ENCODE peak calls at places on chromosomes 16 and 17, in four cellular contexts. M is HepG2, R is H1, N is HCT116. F is an unnamed sample. For H3K4me1, the result is how much of the 10 kb centered on the place peaks cover.

GRCh38 chr16:29995911-29996772 is at the start of gene INO80E:
- DNase-seq in M (peak), R (peak), N (peak), F (peak)

GRCh38 chr17:1004769-1005295 is 7.9 kb downstream of the TIMM22 start:
- DNase-seq in M (no peak), R (no peak), N (no peak), F (no peak)

GRCh38 chr16:53090591-53091507 is 36.1 kb downstream of the CHD9 start:
- DNase-seq in M (peak), R (no peak), N (no peak), F (no peak)

GRCh38 chr16:16025214-16025968 is 76.0 kb downstream of the ABCC1 start:
- DNase-seq in M (no peak), R (no peak), N (no peak), F (no peak)

GRCh38 chr17:42273474-42274272 is 2.5 kb downstream of the STAT5B start:
- DNase-seq in M (no peak), R (no peak), N (no peak), F (no peak)

GRCh38 chr16:29023279-29024278 is 38.7 kb downstream of the LAT start:
- DNase-seq in M (no peak), R (no peak), N (no peak), F (no peak)

GRCh38 chr17:17416400-17417360 is 60.1 kb upstream of the MED9 start:
- DNase-seq in M (peak), R (no peak), N (no peak), F (no peak)

GRCh38 chr16:68197250-68197649 is 38.7 kb downstream of the ESRP2 start:
- DNase-seq in M (no peak), R (no peak), N (no peak), F (no peak)

GRCh38 chr17:7384489-7385081 is 3.7 kb downstream of the TNK1 start:
- DNase-seq in M (no peak), R (no peak), N (no peak), F (no peak)

GRCh38 chr16:87461466-87461975 is 31.3 kb downstream of the ZCCHC14 start:
- DNase-seq in M (peak), R (peak), N (peak), F (peak)

GRCh38 chr17:59365383-59365981 is 34.0 kb downstream of the YPEL2 start:
- DNase-seq in M (peak), R (no peak), N (no peak), F (no peak)

GRCh38 chr17:50502643-50502990 is 5.6 kb upstream of the MYCBPAP start:
- DNase-seq in M (no peak), R (no peak), N (no peak), F (no peak)

GRCh38 chr17:72749119-72749572 is 343.3 kb downstream of the SLC39A11 start:
- DNase-seq in M (peak), R (no peak), N (no peak), F (no peak)

GRCh38 chr17:80034654-80034976 is 1.1 kb downstream of the TBC1D16 start:
- DNase-seq in M (no peak), R (no peak), N (no peak), F (no peak)

GRCh38 chr17:7987112-7987893 is 15.1 kb upstream of the GUCY2D start:
- DNase-seq in M (no peak), R (no peak), N (no peak), F (no peak)

GRCh38 chr17:56596741-56597494 is 3.4 kb downstream of the NOG start:
- DNase-seq in M (no peak), R (no peak), N (no peak), F (peak)

GRCh38 chr17:61551255-61551742 is 39.7 kb downstream of the NACA2 start:
- DNase-seq in M (peak), R (no peak), N (peak), F (no peak)

GRCh38 chr17:7834554-7834890 is 505 bp downstream of the KDM6B start:
- DNase-seq in M (peak), R (no peak), N (no peak), F (no peak)

DNA sequence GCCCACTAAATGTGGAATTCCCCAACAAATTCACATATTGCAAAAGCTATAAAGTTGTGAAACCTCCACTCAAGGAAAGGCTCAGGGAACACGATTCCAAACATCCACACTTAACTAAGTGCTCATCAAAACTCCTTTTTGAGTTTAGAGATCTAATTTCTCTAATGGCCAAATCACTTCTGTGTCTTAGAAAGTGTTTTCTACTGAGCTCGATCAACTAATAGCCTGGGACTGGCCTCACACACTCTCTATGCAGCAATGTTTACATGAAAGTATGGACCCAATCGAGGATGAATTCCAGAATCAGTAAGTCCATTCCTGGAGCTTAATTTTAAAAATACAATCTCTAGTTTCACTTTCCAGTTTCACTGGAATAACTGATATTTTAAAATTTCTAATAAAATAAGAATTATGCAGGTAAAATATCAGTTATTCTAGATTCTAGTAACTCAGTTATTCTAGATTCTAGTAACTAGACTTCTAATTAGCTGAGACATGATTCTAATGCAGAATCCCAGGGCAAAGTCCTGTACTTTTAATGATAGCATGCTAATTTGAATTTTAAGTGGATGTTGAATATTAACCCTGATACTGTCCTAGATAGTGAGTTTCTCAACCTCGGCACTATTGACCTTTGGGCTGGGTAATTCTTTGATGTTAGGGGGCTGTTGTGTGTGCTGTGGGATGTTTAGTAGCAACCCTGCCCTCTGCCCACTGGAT is 30.6 kb downstream of the SALL1 start:
- DNase-seq in M (peak), R (no peak), N (no peak), F (no peak)
- TF ChIP-seq ZNF274 in M (no peak), R (no peak), N (no peak), F (no peak)

GRCh38 chr17:74750327-74751069 is 2.1 kb downstream of the NHERF1 start:
- DNase-seq in M (peak), R (no peak), N (no peak), F (no peak)
- H3K9ac ChIP-seq in M (peak), R (no peak), N (peak), F (peak)

DNA sequence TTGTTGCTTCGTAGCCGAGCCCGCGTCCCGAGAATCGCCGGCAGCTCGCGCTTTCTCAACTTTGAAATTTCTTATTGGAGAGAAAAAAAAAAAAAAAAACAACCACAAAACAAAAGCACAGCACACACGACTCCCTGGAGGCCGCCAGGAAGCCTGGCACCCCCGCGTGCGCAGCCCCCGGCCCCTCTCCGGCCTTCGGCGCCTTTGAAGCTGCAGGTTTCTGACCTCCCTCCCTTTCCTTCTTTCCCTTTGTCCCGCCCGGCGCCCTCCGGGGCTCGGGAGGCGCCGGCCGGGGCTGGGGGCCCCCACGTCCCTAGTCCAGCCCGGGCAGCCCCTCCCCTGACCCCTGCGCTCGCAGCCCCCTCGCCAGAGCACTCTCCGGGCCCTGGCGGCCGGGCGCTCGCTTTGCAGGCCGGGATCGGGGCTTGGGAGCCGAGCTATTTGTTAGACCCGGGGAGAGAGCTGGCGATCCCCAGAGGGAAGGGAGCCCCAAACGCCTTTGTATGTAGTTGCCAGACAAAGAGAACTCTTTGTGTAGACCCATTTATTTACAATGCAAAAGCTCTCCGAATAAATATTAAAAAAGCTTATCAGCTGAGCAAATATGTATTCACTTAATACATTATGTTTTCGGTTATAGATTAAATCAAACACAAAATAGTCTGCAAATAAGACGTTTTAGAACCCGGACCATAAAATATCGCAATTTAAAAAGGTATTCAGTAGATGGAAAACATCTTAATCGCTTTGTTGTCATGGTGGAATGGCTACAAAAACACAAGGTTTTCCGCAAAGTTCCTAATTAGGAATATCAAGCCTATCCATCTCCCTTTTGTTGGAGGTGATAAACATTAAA is 2.3 kb downstream of the BAHCC1 start:
- DNase-seq in M (peak), R (no peak), N (no peak), F (no peak)
- H3K4me1 ChIP-seq in M (half or more), R (under half), N (half or more), F (under half)

DNA sequence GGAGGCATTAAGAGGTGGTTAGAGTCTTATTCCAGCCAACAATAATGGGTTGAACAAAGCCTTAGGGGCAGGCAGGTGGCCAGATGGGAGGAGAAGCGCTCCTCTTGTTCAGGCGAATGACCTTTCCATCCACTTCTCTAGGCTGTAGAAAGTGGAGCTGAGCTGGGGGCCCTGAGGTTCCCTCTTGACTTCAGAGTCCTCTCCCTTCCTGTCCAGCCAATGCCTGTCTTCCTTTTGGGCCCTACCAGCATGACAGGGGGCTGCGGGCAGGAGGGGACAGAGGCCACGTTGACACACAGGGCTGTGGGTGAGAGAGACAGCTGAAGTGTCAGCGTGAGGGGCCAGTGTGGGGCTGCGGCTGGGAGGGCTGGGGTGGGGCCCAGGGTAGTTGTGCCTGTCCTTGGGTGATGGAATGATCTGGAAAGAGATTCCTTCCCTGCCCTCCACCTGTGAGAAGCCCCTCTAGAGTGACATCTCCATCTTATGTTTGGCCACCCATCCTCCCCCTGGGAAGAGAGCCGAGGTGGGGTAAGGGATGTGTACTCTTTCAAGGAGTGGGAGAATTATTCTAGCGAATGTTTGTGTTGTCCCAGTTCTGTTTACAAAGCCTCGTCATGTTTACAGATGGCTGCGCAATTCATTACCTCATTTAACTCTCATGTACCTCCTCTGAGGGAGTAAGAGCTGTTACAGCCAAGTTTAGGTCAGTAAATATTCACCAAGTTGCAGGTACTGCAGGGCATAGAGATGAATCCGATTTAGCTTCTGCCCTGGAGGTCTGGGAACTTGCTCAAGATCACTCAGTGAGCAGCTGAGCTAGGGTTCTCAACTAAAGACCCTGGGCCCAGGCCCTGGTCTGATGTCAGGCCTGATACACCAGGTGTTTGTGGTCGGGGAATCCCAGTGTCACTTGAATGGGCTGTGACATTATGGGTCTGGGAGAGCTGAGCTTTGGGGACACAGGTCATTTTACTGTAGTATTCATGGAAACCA is 3.3 kb downstream of the ERBB2 start:
- DNase-seq in M (peak), R (no peak), N (no peak), F (no peak)
- TF ChIP-seq ZNF274 in M (peak), R (no peak), N (no peak), F (no peak)

DNA sequence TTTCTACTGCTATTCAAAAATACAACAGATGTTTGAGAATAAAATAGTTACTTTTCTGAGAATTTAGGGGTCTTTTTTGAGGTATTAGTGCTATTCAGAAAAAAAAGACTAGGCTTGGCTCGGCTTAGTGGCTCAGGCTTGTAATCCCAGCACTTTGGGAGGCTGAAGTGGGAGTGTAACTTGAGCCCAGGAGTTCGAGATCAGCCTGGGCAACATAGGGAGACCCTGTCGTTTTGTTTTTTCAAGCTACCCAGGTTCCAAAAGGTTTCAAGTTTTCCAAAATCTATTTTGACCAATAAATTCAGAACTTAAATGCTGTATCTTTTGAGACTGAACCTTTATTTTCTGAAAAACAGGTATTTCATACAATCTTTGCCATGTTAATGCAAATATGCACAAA is 3.2 kb upstream of the ARL6IP1 start:
- DNase-seq in M (no peak), R (no peak), N (no peak), F (no peak)
- H3K9ac ChIP-seq in M (no peak), R (no peak), N (no peak), F (no peak)

GRCh38 chr17:57939797-57940196 is 15.4 kb downstream of the CUEDC1 start:
- DNase-seq in M (no peak), R (no peak), N (no peak), F (no peak)
- H3K4me1 ChIP-seq in M (half or more), R (under half), N (half or more), F (under half)

GRCh38 chr16:1472974-1473373 is 1.9 kb downstream of the CLCN7 start:
- DNase-seq in M (no peak), R (no peak), N (no peak), F (no peak)

GRCh38 chr16:1474047-1474446 is 781 bp downstream of the CLCN7 start:
- DNase-seq in M (peak), R (no peak), N (no peak), F (no peak)

GRCh38 chr16:1474796-1475551 is at the start of gene CLCN7:
- DNase-seq in M (peak), R (peak), N (peak), F (peak)

GRCh38 chr16:1475552-1476114 is 805 bp upstream of the CLCN7 start:
- DNase-seq in M (no peak), R (no peak), N (no peak), F (no peak)

DNA sequence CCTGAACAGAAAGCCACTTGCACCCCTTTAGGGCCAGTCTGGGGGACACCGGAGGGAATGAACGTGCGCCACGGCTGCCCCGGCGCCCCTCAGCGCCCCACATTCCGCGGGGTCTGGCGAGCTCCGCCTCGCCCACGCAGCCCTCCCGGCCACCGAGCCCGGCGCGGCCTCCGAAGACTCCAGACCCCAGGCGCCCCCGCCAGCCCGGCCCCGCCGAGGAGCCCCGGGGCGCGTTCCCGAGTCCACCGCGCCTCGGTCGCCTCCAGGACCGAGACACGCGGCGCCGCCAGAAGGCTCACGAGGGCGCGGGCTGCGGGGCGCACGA is 395 bp downstream of the CLCN7 start:
- DNase-seq in M (no peak), R (no peak), N (no peak), F (no peak)
- TF ChIP-seq ZNF274 in M (no peak), R (no peak), N (no peak), F (no peak)